ENCODE peak calls at places on chromosomes 16 and 17, in four cellular contexts. U is left ventricle myocardium inferior, V is AG10803, E is psoas muscle. S is an unnamed sample.

GRCh38 chr17:18041776-18042175 is 2.6 kb downstream of the GID4 start:
- DNase-seq in E (peak; percentile 37), U (no peak), V (peak; percentile 93), S (no peak)

GRCh38 chr16:16071631-16072244 is 122.3 kb downstream of the ABCC1 start:
- DNase-seq in V (peak; percentile 49), E (peak; percentile 50), U (peak; percentile 40), S (no peak)

GRCh38 chr17:17343896-17344506 is 40.8 kb downstream of the NT5M start:
- DNase-seq in E (no peak), V (no peak), U (no peak), S (peak; percentile 49)

GRCh38 chr17:52237151-52237550 is 78.6 kb upstream of the CA10 start:
- DNase-seq in E (no peak), U (no peak), V (no peak), S (no peak)

GRCh38 chr16:77449208-77449607 is 14.4 kb upstream of the ADAMTS18 start:
- DNase-seq in V (no peak), U (no peak), E (no peak), S (no peak)

GRCh38 chr17:8121531-8122390 is 2.1 kb downstream of the HES7 start:
- DNase-seq in V (peak; percentile 56), E (peak; percentile 62), U (no peak), S (peak; percentile 85)

GRCh38 chr16:47311738-47312505 is 148.9 kb downstream of the ITFG1 start:
- DNase-seq in U (no peak), E (no peak), V (peak; percentile 3), S (no peak)

GRCh38 chr17:59534583-59534982 is 30.8 kb upstream of the DHX40 start:
- DNase-seq in E (no peak), U (no peak), V (peak; percentile 6), S (no peak)

GRCh38 chr17:48541036-48541573 is 3.8 kb downstream of the HOXB2 start:
- DNase-seq in U (no peak), V (no peak), E (no peak), S (no peak)

GRCh38 chr17:3762922-3763776 is 37.8 kb downstream of the ITGAE start:
- DNase-seq in E (no peak), U (no peak), V (no peak), S (peak; percentile 27)

GRCh38 chr16:25063102-25063501 is 47.9 kb upstream of the ARHGAP17 start:
- DNase-seq in V (no peak), E (no peak), U (no peak), S (no peak)

GRCh38 chr17:82300707-82301270 is 16.6 kb downstream of the CD7 start:
- DNase-seq in E (peak; percentile 76), U (peak; percentile 66), V (peak; percentile 68), S (peak; percentile 95)

GRCh38 chr16:2707368-2708289 is 12.4 kb downstream of the PRSS27 start:
- DNase-seq in V (no peak), E (no peak), U (no peak), S (no peak)

GRCh38 chr17:19574956-19575355 is 41.3 kb downstream of the SLC47A1 start:
- DNase-seq in U (no peak), V (no peak), E (no peak), S (no peak)

GRCh38 chr16:53726625-53727024 is 22.7 kb downstream of the FTO start:
- DNase-seq in E (no peak), U (no peak), V (no peak), S (no peak)

GRCh38 chr16:81405702-81406113 is 38.9 kb upstream of the CMIP start:
- DNase-seq in E (no peak), U (no peak), V (peak; percentile 84), S (no peak)

GRCh38 chr16:3716831-3717234 is 491 bp downstream of the TRAP1 start:
- DNase-seq in E (no peak), V (no peak), U (no peak), S (no peak)

GRCh38 chr17:1087381-1088241 is 90.7 kb downstream of the TIMM22 start:
- DNase-seq in U (peak; percentile 70), E (peak; percentile 58), V (peak; percentile 41), S (peak; percentile 75)

GRCh38 chr17:60586288-60586974 is 13.6 kb upstream of the PPM1D start:
- DNase-seq in V (peak; percentile 10), U (no peak), E (no peak), S (no peak)

GRCh38 chr17:76545918-76546555 is 6.2 kb downstream of the PRCD start:
- DNase-seq in V (no peak), U (peak; percentile 14), E (no peak), S (no peak)

GRCh38 chr16:47774661-47775060 is 313.5 kb downstream of the PHKB start:
- DNase-seq in E (no peak), U (no peak), V (no peak), S (no peak)

GRCh38 chr17:4739122-4740024 is at the start of the genes CXCL16 and ZMYND15:
- DNase-seq in U (peak; percentile 52), E (peak; percentile 57), V (peak; percentile 27), S (peak; percentile 94)

GRCh38 chr17:67474081-67474661 is 97.1 kb downstream of the PITPNC1 start:
- DNase-seq in U (peak; percentile 26), V (peak; percentile 99), E (no peak), S (no peak)
- TF ChIP-seq CTCF in U (peak; percentile 22), V (peak; percentile 39), E (no peak), S (no peak)

DNA sequence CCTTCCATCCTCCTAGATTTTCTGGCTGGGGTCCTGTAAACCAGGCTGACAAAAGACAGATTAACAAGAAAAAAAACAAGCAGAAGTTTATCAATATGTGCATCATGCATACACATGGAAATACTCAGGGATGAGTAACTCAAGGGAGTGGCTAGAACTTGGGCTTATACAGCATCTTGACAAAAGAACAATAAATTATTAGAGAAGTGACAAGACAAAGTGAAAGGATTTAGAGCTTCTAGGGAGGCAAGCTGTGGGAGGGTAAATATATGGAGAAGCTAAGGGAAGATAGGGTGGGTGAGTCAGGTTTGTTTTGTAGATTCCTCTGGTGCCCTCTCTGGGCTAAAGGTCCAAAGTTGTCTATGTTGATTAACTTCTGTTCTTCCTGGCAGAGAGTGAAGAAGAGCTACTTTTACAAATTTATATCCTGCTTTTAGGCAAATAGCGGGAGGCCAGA is 48.0 kb upstream of the NDRG4 start:
- DNase-seq in E (no peak), V (peak; percentile 13), U (no peak), S (no peak)
- TF ChIP-seq CTCF in E (no peak), V (no peak), U (no peak), S (no peak)

DNA sequence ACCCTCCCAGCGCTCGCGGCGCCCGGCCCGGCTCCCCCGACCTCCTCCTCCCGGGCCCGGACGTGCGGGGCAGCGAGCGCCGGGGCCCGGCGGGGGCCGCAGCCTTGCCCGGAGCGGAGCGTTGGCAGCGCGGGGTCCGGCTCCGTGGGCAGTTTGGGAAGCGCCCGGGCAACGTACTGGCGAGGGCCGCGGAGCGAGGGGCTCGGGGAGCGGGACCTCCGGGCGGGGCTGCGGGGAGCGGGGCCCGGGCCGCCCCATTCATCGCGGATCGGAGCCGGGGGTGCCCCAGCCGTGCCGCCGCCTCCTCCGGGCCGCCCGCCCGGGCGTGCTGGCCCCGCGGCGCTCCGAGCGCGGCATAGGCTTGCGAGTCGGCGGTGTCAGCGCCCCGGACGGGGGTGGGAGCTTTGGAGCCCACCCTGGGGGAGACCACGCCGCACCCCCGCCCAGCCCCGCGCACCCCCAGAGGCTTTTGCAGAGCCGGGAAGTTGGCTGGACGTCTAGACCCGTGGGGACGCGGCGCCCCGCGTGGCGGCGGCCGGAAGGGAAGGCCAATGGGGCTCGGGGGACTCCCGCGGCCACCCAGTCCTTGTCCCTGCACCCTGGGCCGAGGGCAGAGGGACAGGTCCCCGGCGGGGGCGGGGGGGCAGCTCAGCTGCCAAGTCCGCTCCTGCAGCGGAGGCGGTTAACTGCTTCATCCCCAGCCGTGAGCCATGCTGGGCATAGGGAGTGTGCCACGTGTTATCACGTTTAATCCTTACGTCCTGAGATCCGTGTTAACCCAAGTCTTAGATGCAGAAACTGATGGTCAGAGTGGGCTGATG is 852 bp downstream of the ZNF469 start:
- DNase-seq in E (peak; percentile 43), U (peak; percentile 46), V (peak; percentile 58), S (peak; percentile 38)
- TF ChIP-seq CTCF in E (peak; percentile 42), U (peak; percentile 62), V (peak; percentile 61), S (peak; percentile 24)

DNA sequence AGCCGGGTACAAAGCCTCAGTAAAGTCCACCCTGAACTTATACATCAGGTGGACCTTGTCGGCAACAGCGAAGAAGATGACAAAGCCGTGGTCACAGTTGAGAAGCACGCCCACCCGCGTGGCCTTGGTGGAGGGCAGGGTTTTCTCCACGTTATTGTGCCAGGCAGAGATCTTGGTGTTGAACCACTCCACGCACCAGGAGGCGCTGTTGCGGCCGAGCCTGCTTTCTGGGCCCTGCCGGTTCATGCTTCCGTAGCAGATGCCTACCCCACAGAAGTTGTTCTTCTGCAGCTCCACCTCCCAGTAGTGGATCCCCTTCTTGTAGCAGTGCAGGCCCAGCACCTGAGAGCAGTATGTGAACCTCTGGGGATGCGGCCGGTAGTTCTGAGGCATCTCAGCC is 22.1 kb downstream of the TRIM25 start:
- DNase-seq in U (peak; percentile 23), V (no peak), E (peak; percentile 37), S (no peak)
- TF ChIP-seq CTCF in U (peak; percentile 53), V (peak; percentile 41), E (peak; percentile 43), S (peak; percentile 10)

DNA sequence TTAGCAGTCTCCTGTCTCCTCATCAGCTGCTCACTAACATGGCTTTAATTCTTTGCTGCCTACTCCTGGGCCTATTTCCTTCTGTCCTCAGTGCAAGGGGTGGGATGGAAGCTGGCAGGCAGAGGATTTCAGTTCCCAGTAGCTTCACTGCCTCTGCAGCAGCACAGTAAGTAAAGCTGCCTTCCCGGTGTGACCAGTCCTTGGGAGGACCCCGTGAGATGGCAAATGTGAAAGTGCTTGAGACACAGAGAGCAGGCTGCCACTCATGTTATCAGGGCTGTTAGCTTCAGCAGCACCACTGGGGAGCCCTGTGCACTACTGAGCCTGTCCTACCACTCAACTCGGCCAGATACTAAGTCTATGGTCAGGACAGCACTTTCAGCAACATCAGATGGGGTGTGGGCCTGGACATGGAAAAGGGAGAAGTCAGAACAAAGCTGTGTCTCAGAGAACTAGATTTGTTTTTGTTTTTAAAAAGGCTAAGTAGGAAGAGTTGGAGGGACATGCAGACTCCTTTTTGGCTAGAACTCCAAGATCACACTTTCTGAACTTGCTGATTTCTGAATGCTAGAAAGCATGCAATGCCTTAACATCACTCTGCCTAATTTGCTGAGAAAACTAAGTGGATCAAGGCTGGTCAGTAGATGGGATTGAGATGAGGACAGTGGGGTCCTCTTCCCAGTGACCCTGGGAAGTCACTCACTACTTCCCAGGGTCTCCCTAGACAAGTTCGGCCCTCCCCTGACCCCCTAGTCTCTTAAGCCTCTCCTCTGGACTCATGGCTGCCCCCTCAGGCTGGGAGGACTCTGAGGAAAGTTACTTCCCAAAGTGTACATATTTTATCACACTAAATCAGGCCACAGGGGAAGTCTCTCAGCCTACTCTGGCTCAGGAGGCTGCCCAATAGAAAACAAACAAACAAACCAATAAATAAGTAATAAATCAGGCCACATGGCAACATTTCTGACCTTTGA is 1.1 kb downstream of the ACSF2 start:
- DNase-seq in V (peak; percentile 30), U (peak; percentile 17), E (peak; percentile 27), S (peak; percentile 57)
- TF ChIP-seq CTCF in V (peak; percentile 27), U (no peak), E (no peak), S (no peak)

DNA sequence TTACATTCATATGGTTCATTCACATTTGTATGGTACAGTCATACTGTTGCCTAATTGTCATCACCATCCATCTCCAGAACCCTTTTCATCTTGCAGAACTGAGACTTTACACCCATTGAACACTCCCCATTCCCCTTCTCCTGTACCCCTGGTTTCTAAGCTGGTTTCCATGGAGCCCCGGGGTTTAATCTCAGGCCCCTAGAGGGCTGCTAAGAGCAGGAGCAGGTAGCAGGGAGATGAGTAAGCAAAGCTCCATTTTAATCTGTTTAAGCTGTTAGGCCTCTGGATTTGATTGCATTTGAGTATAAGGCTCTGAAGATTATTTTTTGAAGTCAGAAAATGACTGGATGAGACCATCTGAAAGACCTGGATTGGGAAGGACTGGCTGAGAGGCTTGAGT is 68.5 kb upstream of the RPL38 start:
- DNase-seq in E (no peak), U (no peak), V (no peak), S (no peak)
- TF ChIP-seq CTCF in E (no peak), U (no peak), V (no peak), S (no peak)

S was measured in left lung.